ENCODE peak calls at places on chromosomes 5 and 9, in eight cellular contexts. I, B, O, T, Y, R, M and K are unnamed samples.

GRCh38 chr5:143106175-143106574 is 297.3 kb downstream of the NR3C1 start:
- DNase-seq in I (peak), B (peak), O (peak), T (peak), Y (peak), R (no peak), M (no peak), K (peak)

GRCh38 chr5:135072357-135073247 is 38.6 kb upstream of the PITX1 start:
- DNase-seq in I (no peak), B (no peak), O (no peak), T (peak), Y (no peak), R (peak), M (no peak), K (no peak)

GRCh38 chr9:36051317-36051716 is 14.6 kb downstream of the RECK start:
- DNase-seq in I (no peak), B (no peak), O (no peak), T (no peak), Y (no peak), R (no peak), M (no peak), K (no peak)

GRCh38 chr9:970310-971002 is 6.0 kb upstream of the DMRT3 start:
- DNase-seq in I (no peak), B (no peak), O (no peak), T (no peak), Y (no peak), R (no peak), M (no peak), K (no peak)

GRCh38 chr9:33082538-33083326 is 6.3 kb upstream of the SMU1 start:
- DNase-seq in I (no peak), B (no peak), O (no peak), T (no peak), Y (no peak), R (no peak), M (no peak), K (no peak)

GRCh38 chr9:110135858-110136257 is 72.1 kb downstream of the C9orf152 start:
- DNase-seq in I (no peak), B (no peak), O (no peak), T (no peak), Y (no peak), R (no peak), M (no peak), K (no peak)

GRCh38 chr5:172144931-172145869 is 42.8 kb downstream of the STK10 start:
- DNase-seq in I (no peak), B (no peak), O (no peak), T (no peak), Y (no peak), R (peak), M (no peak), K (no peak)

GRCh38 chr5:175823731-175824525 is 47.5 kb upstream of the CPLX2 start:
- DNase-seq in I (no peak), B (peak), O (no peak), T (peak), Y (no peak), R (no peak), M (no peak), K (no peak)

GRCh38 chr9:133405508-133406009 is 12.3 kb downstream of the REXO4 start:
- DNase-seq in I (no peak), B (no peak), O (no peak), T (no peak), Y (no peak), R (no peak), M (no peak), K (no peak)

GRCh38 chr9:84325347-84325982 is 15.1 kb downstream of the SLC28A3 start:
- DNase-seq in I (peak), B (no peak), O (peak), T (no peak), Y (no peak), R (no peak), M (no peak), K (peak)

GRCh38 chr5:56588636-56589485 is 226.5 kb upstream of the MAP3K1 start:
- DNase-seq in I (no peak), B (no peak), O (no peak), T (no peak), Y (no peak), R (peak), M (peak), K (no peak)

GRCh38 chr5:165321912-165322311 is 1816.5 kb downstream of the MAT2B start:
- DNase-seq in I (no peak), B (no peak), O (peak), T (no peak), Y (no peak), R (no peak), M (no peak), K (peak)

GRCh38 chr9:87862536-87863268 is 20.0 kb upstream of the SPATA31E1 start:
- DNase-seq in I (peak), B (no peak), O (peak), T (no peak), Y (peak), R (no peak), M (no peak), K (peak)

GRCh38 chr9:99782962-99783718 is 38.5 kb upstream of the NR4A3 start:
- DNase-seq in I (no peak), B (no peak), O (no peak), T (no peak), Y (no peak), R (no peak), M (no peak), K (no peak)

GRCh38 chr5:114101153-114101552 is 260.7 kb upstream of the KCNN2 start:
- DNase-seq in I (peak), B (no peak), O (peak), T (peak), Y (peak), R (no peak), M (no peak), K (peak)

GRCh38 chr9:18786936-18787658 is 245.9 kb downstream of the SAXO1 start:
- DNase-seq in I (no peak), B (no peak), O (no peak), T (no peak), Y (peak), R (no peak), M (no peak), K (no peak)

GRCh38 chr5:66894480-66895240 is 298.5 kb downstream of the MAST4 start:
- DNase-seq in I (no peak), B (no peak), O (no peak), T (no peak), Y (no peak), R (no peak), M (no peak), K (no peak)

GRCh38 chr9:132249123-132249522 is 87.3 kb downstream of the NTNG2 start:
- DNase-seq in I (no peak), B (no peak), O (peak), T (peak), Y (no peak), R (no peak), M (no peak), K (no peak)

GRCh38 chr9:5796298-5796697 is 36.6 kb downstream of the ERMP1 start:
- DNase-seq in I (no peak), B (peak), O (no peak), T (no peak), Y (no peak), R (no peak), M (no peak), K (no peak)

GRCh38 chr5:85049020-85049419 is 664.3 kb upstream of the EDIL3 start:
- DNase-seq in I (peak), B (no peak), O (peak), T (peak), Y (peak), R (no peak), M (no peak), K (no peak)

GRCh38 chr5:16082053-16082452 is 97.5 kb downstream of the MARCHF11 start:
- DNase-seq in I (no peak), B (no peak), O (no peak), T (no peak), Y (peak), R (no peak), M (no peak), K (no peak)

GRCh38 chr5:106376522-106376921 is 1294.2 kb downstream of the EFNA5 start:
- DNase-seq in I (no peak), B (no peak), O (peak), T (no peak), Y (peak), R (no peak), M (no peak), K (no peak)

GRCh38 chr5:52746539-52746938 is 41.2 kb upstream of the ITGA1 start:
- DNase-seq in I (no peak), B (no peak), O (no peak), T (no peak), Y (peak), R (no peak), M (no peak), K (no peak)

GRCh38 chr5:72600401-72600981 is 93.3 kb upstream of the ZNF366 start:
- DNase-seq in I (peak), B (no peak), O (peak), T (no peak), Y (peak), R (no peak), M (no peak), K (peak)

GRCh38 chr5:56360816-56361215 is 127.7 kb upstream of the ANKRD55 start:
- DNase-seq in I (no peak), B (no peak), O (no peak), T (no peak), Y (peak), R (no peak), M (no peak), K (no peak)